ENCODE peak calls at places on chromosomes 4 and X, in five cellular contexts. F is AG10803, M is left ventricle myocardium inferior, G is breast epithelium, O is cardiac muscle cell. Z is an unnamed sample.

GRCh38 chr4:27775156-27775555 is 914.5 kb downstream of the STIM2 start:
- DNase-seq in G (no peak), O (no peak), F (no peak), M (no peak), Z (no peak)

GRCh38 chr4:38177792-38178665 is 217.8 kb downstream of the PTTG2 start:
- DNase-seq in O (no peak), F (peak), G (no peak), M (peak), Z (no peak)

GRCh38 chr4:1449833-1450741 is 43.8 kb upstream of the NKX1-1 start:
- DNase-seq in M (no peak), O (no peak), G (no peak), F (no peak), Z (no peak)

GRCh38 chrX:19566359-19567141 is 51.2 kb upstream of the MAP3K15 start:
- DNase-seq in F (peak), O (no peak), G (no peak), M (no peak), Z (no peak)

GRCh38 chr4:80471701-80472100 is 136.2 kb downstream of the CFAP299 start:
- DNase-seq in M (no peak), G (peak), F (peak), O (peak), Z (peak)

GRCh38 chr4:88866862-88867550 is 169.4 kb upstream of the NAP1L5 start:
- DNase-seq in O (no peak), F (no peak), M (no peak), G (no peak), Z (no peak)

GRCh38 chrX:130091976-130092522 is 18.2 kb downstream of the ELF4 start:
- DNase-seq in G (no peak), M (peak), O (no peak), F (no peak), Z (no peak)

GRCh38 chr4:77960367-77960766 is 96.8 kb upstream of the FRAS1 start:
- DNase-seq in O (no peak), G (no peak), F (no peak), M (no peak), Z (no peak)

DNA sequence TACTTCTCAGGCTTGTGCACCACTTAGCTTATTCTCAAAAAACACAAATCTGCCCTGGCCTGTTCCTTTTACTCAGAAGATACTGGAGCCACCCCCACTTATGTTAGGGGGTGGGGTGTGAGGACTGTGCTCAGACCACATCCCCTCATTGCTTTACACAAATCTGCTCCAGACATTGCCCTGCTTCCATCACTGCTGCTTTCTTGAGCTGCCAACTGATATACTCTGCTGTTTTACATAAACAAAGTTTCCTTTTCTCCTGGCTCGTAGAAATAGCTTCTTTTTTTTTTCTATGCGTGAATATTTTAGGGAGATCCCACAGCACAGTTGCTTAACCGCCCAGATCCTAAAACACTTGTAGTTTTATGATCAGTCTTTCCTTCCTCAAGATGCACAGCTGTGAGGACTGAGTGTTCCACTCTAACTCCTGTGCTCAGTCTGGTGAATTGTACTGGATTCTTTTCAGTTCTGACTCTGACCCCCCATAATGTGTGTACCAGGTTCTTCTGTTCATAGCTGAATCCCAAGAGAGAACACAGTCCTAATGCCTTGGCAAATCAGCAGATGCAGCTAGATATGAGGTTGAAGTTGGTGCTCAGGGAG is 768.3 kb downstream of the PCDH18 start:
- DNase-seq in M (no peak), F (no peak), G (no peak), O (no peak), Z (no peak)
- H3K4me3 ChIP-seq in M (no peak), F (no peak), G (no peak), O (no peak), Z (no peak)

GRCh38 chr4:147924604-147925412 is 192.9 kb downstream of the ARHGAP10 start:
- DNase-seq in F (peak), O (peak), G (no peak), M (no peak), Z (peak)
- TF ChIP-seq CTCF in F (peak), O (peak), G (peak), M (peak), Z (peak)

DNA sequence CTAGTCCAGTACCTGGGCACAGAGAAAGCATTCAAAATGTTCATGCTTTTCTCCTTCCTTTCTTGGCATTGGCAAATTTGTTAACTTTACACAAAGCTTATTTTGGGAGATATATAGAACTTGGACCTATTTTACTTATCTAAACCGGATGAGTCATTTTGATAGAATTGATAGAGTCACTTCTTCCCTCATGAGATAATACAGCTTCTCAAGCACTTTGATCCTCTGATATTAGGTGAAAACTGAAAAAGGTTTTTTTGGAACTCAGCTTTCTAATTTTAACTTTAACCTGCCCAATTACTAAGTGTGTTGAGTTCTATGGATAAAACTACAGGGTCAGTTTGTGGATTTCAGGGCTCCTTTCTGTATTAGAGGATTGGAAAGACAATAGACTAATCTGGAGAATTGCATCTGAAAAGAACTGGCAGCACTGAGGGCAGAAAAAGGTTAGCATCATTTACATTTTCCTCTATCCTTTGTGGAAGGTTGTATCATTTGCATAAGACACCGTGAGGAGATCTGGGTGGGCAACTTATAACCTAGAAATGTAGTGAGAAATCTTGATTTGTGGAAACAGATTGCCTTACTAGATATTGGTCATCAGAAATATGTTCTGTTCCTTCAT is 2.4 kb downstream of the WDR44 start:
- DNase-seq in M (no peak), F (no peak), G (no peak), O (no peak), Z (no peak)
- H3K4me3 ChIP-seq in M (peak), F (peak), G (peak), O (peak), Z (peak)

GRCh38 chr4:139300431-139301142 is 718 bp upstream of the NAA15 start:
- DNase-seq in M (no peak), F (peak), G (no peak), O (peak), Z (no peak)

GRCh38 chr4:139301821-139302611 is at the start of gene NDUFC1:
- DNase-seq in O (peak), F (peak), G (peak), M (peak), Z (no peak)

GRCh38 chr4:139304920-139305319 is 2.6 kb upstream of the NDUFC1 start:
- DNase-seq in M (no peak), G (no peak), O (no peak), F (no peak), Z (no peak)

GRCh38 chr4:139299536-139299935 is 1.8 kb upstream of the NAA15 start:
- DNase-seq in G (no peak), F (no peak), M (no peak), O (no peak), Z (no peak)

GRCh38 chr4:139301143-139301820 is at the start of gene NAA15:
- DNase-seq in M (peak), O (peak), F (peak), G (peak), Z (peak)
- TF ChIP-seq CTCF in M (no peak), O (no peak), F (no peak), G (no peak), Z (no peak)

GRCh38 chr4:55409468-55410171 is 13.9 kb downstream of the TMEM165 start:
- DNase-seq in O (peak), G (no peak), F (peak), M (no peak), Z (no peak)
- H3K4me3 ChIP-seq in O (no peak), G (no peak), F (peak), M (peak), Z (no peak)

DNA sequence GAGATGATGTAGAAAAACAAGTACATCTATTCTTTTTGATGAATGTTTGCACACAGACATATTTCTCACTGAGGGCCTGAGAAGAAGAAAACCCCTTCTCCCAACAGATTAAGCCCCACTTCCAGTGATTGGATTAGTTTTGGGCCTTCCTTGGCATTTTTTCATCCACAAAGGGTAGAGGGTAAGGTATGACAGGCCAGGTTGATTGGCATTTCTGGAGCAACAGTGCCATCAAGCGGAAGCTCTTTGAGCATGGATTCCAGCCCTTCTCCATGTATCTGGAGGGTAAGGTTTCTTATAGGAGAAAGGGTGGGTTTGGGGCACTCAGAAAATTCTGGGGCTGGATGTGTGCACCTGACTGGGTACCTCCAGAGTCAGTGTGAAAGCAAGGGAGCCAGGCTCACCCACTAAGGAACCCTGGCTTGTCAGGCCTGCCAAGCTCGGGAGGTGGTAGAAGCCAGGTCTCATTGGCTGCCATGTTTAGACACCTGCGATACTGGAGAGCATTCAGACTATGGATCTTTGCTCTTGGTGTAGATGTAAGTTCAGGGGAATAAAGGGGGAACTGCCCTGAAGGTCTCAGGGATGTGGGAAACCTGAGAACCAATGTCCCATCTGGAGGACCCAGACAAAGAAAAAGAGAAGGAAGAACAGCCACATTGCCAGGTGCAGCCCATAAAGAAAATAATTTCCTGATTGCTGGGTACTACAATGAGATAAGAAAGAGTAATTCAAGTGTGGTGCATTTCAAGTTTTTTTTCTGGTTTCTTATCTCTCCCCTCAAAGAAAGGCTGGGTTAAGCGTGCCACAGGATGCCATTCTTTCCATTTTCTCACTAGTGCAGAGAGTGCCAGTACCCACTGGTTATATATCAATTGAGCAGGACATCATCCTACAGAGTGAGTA is 222.3 kb upstream of the AGTR2 start:
- DNase-seq in G (no peak), O (no peak), M (no peak), F (no peak), Z (no peak)
- TF ChIP-seq CTCF in G (no peak), O (no peak), M (no peak), F (no peak), Z (no peak)

GRCh38 chr4:176277162-176277904 is 8.3 kb upstream of the ASB5 start:
- DNase-seq in M (peak), O (peak), G (no peak), F (peak), Z (peak)
- H3K4me3 ChIP-seq in M (no peak), O (no peak), G (no peak), F (no peak), Z (no peak)

GRCh38 chr4:82579932-82580331 is 18.1 kb upstream of the TMEM150C start:
- DNase-seq in F (no peak), O (no peak), M (no peak), G (no peak), Z (no peak)

GRCh38 chr4:82584921-82585320 is 23.1 kb upstream of the TMEM150C start:
- DNase-seq in G (no peak), O (no peak), F (no peak), M (no peak), Z (no peak)

GRCh38 chr4:82583897-82584604 is 22.3 kb upstream of the TMEM150C start:
- DNase-seq in G (no peak), O (no peak), F (no peak), M (no peak), Z (no peak)

GRCh38 chr4:82577451-82577850 is 15.7 kb upstream of the TMEM150C start:
- DNase-seq in F (no peak), M (no peak), O (no peak), G (no peak), Z (no peak)

DNA sequence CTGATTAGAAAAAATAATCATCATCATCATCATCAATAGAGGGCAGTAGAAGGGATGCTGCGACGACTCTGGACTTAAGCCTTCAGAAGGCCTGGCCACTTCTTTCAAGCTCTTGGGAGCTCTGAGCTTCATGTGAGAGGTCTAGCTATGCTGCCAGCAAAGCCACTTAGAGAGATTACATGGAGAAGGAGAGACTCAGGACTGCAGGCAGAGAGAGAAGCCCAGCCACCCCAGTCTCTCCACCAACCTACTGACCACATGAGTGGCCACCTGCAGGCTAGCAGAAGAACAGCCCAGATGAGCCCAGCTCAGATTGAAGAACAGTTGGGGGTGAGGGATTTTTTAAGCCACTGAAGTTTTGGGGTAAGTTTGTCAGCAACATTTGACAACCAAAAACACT is 17.1 kb upstream of the TMEM150C start:
- DNase-seq in F (no peak), M (no peak), O (no peak), G (no peak), Z (no peak)
- TF ChIP-seq CTCF in F (peak), M (no peak), O (peak), G (no peak), Z (peak)

Z was measured in astrocyte of the cerebellum.